ENCODE peak calls at places on chromosomes 4 and X, in four cellular contexts. C is heart right ventricle; N is frontal cortex; D is stimulated activated CD4-positive, alpha-beta T cell treated with anti-CD3 and anti-CD28 coated beads, Interleukin-4, amount 100 ng/mL, for 4 hours. V is an unnamed sample.

GRCh38 chrX:320126-320783 is 1.7 kb upstream of the GTPBP6 start:
- DNase-seq in N (no peak), D (no peak), C (no peak), V (no peak)

GRCh38 chrX:3950373-3950772 is 236.9 kb upstream of the PRKX start:
- DNase-seq in N (no peak), D (no peak), C (no peak), V (no peak)

GRCh38 chr4:119729815-119730643 is 101.4 kb upstream of the PDE5A start:
- DNase-seq in N (no peak), D (no peak), C (no peak), V (no peak)

GRCh38 chr4:156378053-156378665 is 424.5 kb upstream of the CTSO start:
- DNase-seq in D (no peak), C (no peak), N (no peak), V (no peak)

GRCh38 chr4:188707036-188707435 is 567.8 kb downstream of the TRIML1 start:
- DNase-seq in D (no peak), N (no peak), C (no peak), V (no peak)

GRCh38 chr4:14348506-14348905 is 653.8 kb upstream of the CPEB2 start:
- DNase-seq in D (no peak), C (no peak), N (no peak), V (no peak)

GRCh38 chrX:65883556-65883955 is 156.3 kb downstream of the VSIG4 start:
- DNase-seq in D (no peak), C (no peak), N (no peak), V (no peak)

GRCh38 chr4:186260504-186261448 is 5.2 kb upstream of the F11 start:
- DNase-seq in C (no peak), N (no peak), D (no peak), V (no peak)

GRCh38 chr4:48343035-48343434 is 1.7 kb downstream of the SLAIN2 start:
- DNase-seq in C (no peak), N (no peak), D (no peak), V (no peak)

GRCh38 chrX:31333181-31333831 is 261.5 kb upstream of the FTHL17 start:
- DNase-seq in N (no peak), C (no peak), D (no peak), V (no peak)

GRCh38 chr4:79855081-79855480 is 217.9 kb downstream of the ANTXR2 start:
- DNase-seq in D (no peak), C (no peak), N (no peak), V (no peak)

GRCh38 chrX:70664726-70665125 is 220.1 kb downstream of the DLG3 start:
- DNase-seq in D (no peak), N (no peak), C (no peak), V (no peak)

GRCh38 chrX:154096140-154097002 is 1.1 kb downstream of the MECP2 start:
- DNase-seq in N (no peak), C (peak), D (no peak), V (no peak)

V was measured in neural crest cell.